ENCODE peak calls at places on chromosomes 16 and 17, in nine cellular contexts. One of them, this sample, is unnamed.

GRCh38 chr17:16470302-16470701 is 21.7 kb downstream of the LRRC75A start:
- DNase-seq in A549: no peak
- DNase-seq in AG04450: no peak
- DNase-seq in ovary: no peak
- DNase-seq in lower leg skin: no peak
- DNase-seq in progenitor cell of endocrine pancreas: no peak
- DNase-seq in HFFc6: no peak
- DNase-seq in fibroblast of villous mesenchyme: no peak
- DNase-seq in HCT116: no peak
- DNase-seq in this sample: no peak

GRCh38 chr16:78900039-78900811 is 700.3 kb downstream of the MAF start:
- DNase-seq in A549: no peak
- DNase-seq in AG04450: no peak
- DNase-seq in ovary: no peak
- DNase-seq in lower leg skin: no peak
- DNase-seq in progenitor cell of endocrine pancreas: no peak
- DNase-seq in HFFc6: no peak
- DNase-seq in fibroblast of villous mesenchyme: peak
- DNase-seq in HCT116: no peak
- DNase-seq in this sample: no peak

GRCh38 chr17:17886253-17886652 is 49.5 kb upstream of the SREBF1 start:
- DNase-seq in A549: no peak
- DNase-seq in AG04450: no peak
- DNase-seq in ovary: no peak
- DNase-seq in lower leg skin: no peak
- DNase-seq in progenitor cell of endocrine pancreas: no peak
- DNase-seq in HFFc6: no peak
- DNase-seq in fibroblast of villous mesenchyme: no peak
- DNase-seq in HCT116: no peak
- DNase-seq in this sample: no peak

GRCh38 chr16:72847187-72848044 is 200.5 kb downstream of the ZFHX3 start:
- DNase-seq in A549: peak
- DNase-seq in AG04450: no peak
- DNase-seq in ovary: peak
- DNase-seq in lower leg skin: peak
- DNase-seq in progenitor cell of endocrine pancreas: no peak
- DNase-seq in HFFc6: peak
- DNase-seq in fibroblast of villous mesenchyme: no peak
- DNase-seq in HCT116: no peak
- DNase-seq in this sample: no peak

GRCh38 chr17:73954981-73955380 is 248.5 kb upstream of the RPL38 start:
- DNase-seq in A549: no peak
- DNase-seq in AG04450: no peak
- DNase-seq in ovary: no peak
- DNase-seq in lower leg skin: peak
- DNase-seq in progenitor cell of endocrine pancreas: no peak
- DNase-seq in HFFc6: no peak
- DNase-seq in fibroblast of villous mesenchyme: no peak
- DNase-seq in HCT116: no peak
- DNase-seq in this sample: no peak

GRCh38 chr17:10631048-10631700 is 25.9 kb downstream of the MYH3 start:
- DNase-seq in A549: peak
- DNase-seq in AG04450: no peak
- DNase-seq in ovary: no peak
- DNase-seq in lower leg skin: no peak
- DNase-seq in progenitor cell of endocrine pancreas: peak
- DNase-seq in HFFc6: peak
- DNase-seq in fibroblast of villous mesenchyme: peak
- DNase-seq in HCT116: no peak
- DNase-seq in this sample: no peak

GRCh38 chr17:82593590-82594087 is 54.6 kb downstream of the WDR45B start:
- DNase-seq in A549: no peak
- DNase-seq in AG04450: no peak
- DNase-seq in ovary: no peak
- DNase-seq in lower leg skin: no peak
- DNase-seq in progenitor cell of endocrine pancreas: no peak
- DNase-seq in HFFc6: no peak
- DNase-seq in fibroblast of villous mesenchyme: peak
- DNase-seq in HCT116: no peak
- DNase-seq in this sample: no peak

GRCh38 chr16:59148756-59149155 is 414.6 kb upstream of the GOT2 start:
- DNase-seq in A549: no peak
- DNase-seq in AG04450: no peak
- DNase-seq in ovary: no peak
- DNase-seq in lower leg skin: no peak
- DNase-seq in progenitor cell of endocrine pancreas: no peak
- DNase-seq in HFFc6: no peak
- DNase-seq in fibroblast of villous mesenchyme: no peak
- DNase-seq in HCT116: no peak
- DNase-seq in this sample: no peak

GRCh38 chr16:54171855-54172537 is 114.6 kb downstream of the IRX3 start:
- DNase-seq in A549: no peak
- DNase-seq in AG04450: peak
- DNase-seq in ovary: no peak
- DNase-seq in lower leg skin: no peak
- DNase-seq in progenitor cell of endocrine pancreas: no peak
- DNase-seq in HFFc6: peak
- DNase-seq in fibroblast of villous mesenchyme: peak
- DNase-seq in HCT116: no peak
- DNase-seq in this sample: no peak

GRCh38 chr17:29622337-29623282 is at the start of gene CORO6:
- DNase-seq in A549: peak
- DNase-seq in AG04450: no peak
- DNase-seq in ovary: peak
- DNase-seq in lower leg skin: no peak
- DNase-seq in progenitor cell of endocrine pancreas: peak
- DNase-seq in HFFc6: peak
- DNase-seq in fibroblast of villous mesenchyme: peak
- DNase-seq in HCT116: no peak
- DNase-seq in this sample: no peak

GRCh38 chr17:20187049-20187448 is 177.9 kb downstream of the SPECC1 start:
- DNase-seq in A549: no peak
- DNase-seq in AG04450: no peak
- DNase-seq in ovary: no peak
- DNase-seq in lower leg skin: no peak
- DNase-seq in progenitor cell of endocrine pancreas: no peak
- DNase-seq in HFFc6: peak
- DNase-seq in fibroblast of villous mesenchyme: no peak
- DNase-seq in HCT116: no peak
- DNase-seq in this sample: no peak

GRCh38 chr17:58309918-58310259 is 18.7 kb downstream of the TSPOAP1 start:
- DNase-seq in A549: no peak
- DNase-seq in AG04450: no peak
- DNase-seq in ovary: no peak
- DNase-seq in lower leg skin: peak
- DNase-seq in progenitor cell of endocrine pancreas: no peak
- DNase-seq in HFFc6: no peak
- DNase-seq in fibroblast of villous mesenchyme: no peak
- DNase-seq in HCT116: no peak
- DNase-seq in this sample: no peak

GRCh38 chr17:81403671-81404534 is 8.6 kb downstream of the BAHCC1 start:
- DNase-seq in A549: no peak
- DNase-seq in AG04450: no peak
- DNase-seq in ovary: no peak
- DNase-seq in lower leg skin: no peak
- DNase-seq in progenitor cell of endocrine pancreas: no peak
- DNase-seq in HFFc6: no peak
- DNase-seq in fibroblast of villous mesenchyme: peak
- DNase-seq in HCT116: no peak
- DNase-seq in this sample: no peak

GRCh38 chr16:16127469-16128116 is 95.7 kb downstream of the ABCC6 start:
- DNase-seq in A549: peak
- DNase-seq in AG04450: peak
- DNase-seq in ovary: peak
- DNase-seq in lower leg skin: peak
- DNase-seq in progenitor cell of endocrine pancreas: peak
- DNase-seq in HFFc6: peak
- DNase-seq in fibroblast of villous mesenchyme: peak
- DNase-seq in HCT116: peak
- DNase-seq in this sample: peak

GRCh38 chr17:80468222-80468621 is 8.2 kb downstream of the NPTX1 start:
- DNase-seq in A549: no peak
- DNase-seq in AG04450: no peak
- DNase-seq in ovary: no peak
- DNase-seq in lower leg skin: no peak
- DNase-seq in progenitor cell of endocrine pancreas: no peak
- DNase-seq in HFFc6: no peak
- DNase-seq in fibroblast of villous mesenchyme: no peak
- DNase-seq in HCT116: no peak
- DNase-seq in this sample: no peak

GRCh38 chr16:85068746-85069145 is 41.2 kb downstream of the KIAA0513 start:
- DNase-seq in A549: no peak
- DNase-seq in AG04450: no peak
- DNase-seq in ovary: no peak
- DNase-seq in lower leg skin: no peak
- DNase-seq in progenitor cell of endocrine pancreas: no peak
- DNase-seq in HFFc6: no peak
- DNase-seq in fibroblast of villous mesenchyme: no peak
- DNase-seq in HCT116: no peak
- DNase-seq in this sample: no peak

GRCh38 chr17:13297198-13297597 is 279.4 kb upstream of the ELAC2 start:
- DNase-seq in A549: no peak
- DNase-seq in AG04450: no peak
- DNase-seq in ovary: no peak
- DNase-seq in lower leg skin: no peak
- DNase-seq in progenitor cell of endocrine pancreas: no peak
- DNase-seq in HFFc6: no peak
- DNase-seq in fibroblast of villous mesenchyme: no peak
- DNase-seq in HCT116: no peak
- DNase-seq in this sample: no peak

GRCh38 chr16:74568961-74569631 is 37.8 kb downstream of the GLG1 start:
- DNase-seq in A549: no peak
- DNase-seq in AG04450: no peak
- DNase-seq in ovary: no peak
- DNase-seq in lower leg skin: no peak
- DNase-seq in progenitor cell of endocrine pancreas: no peak
- DNase-seq in HFFc6: peak
- DNase-seq in fibroblast of villous mesenchyme: peak
- DNase-seq in HCT116: no peak
- DNase-seq in this sample: no peak

DNA sequence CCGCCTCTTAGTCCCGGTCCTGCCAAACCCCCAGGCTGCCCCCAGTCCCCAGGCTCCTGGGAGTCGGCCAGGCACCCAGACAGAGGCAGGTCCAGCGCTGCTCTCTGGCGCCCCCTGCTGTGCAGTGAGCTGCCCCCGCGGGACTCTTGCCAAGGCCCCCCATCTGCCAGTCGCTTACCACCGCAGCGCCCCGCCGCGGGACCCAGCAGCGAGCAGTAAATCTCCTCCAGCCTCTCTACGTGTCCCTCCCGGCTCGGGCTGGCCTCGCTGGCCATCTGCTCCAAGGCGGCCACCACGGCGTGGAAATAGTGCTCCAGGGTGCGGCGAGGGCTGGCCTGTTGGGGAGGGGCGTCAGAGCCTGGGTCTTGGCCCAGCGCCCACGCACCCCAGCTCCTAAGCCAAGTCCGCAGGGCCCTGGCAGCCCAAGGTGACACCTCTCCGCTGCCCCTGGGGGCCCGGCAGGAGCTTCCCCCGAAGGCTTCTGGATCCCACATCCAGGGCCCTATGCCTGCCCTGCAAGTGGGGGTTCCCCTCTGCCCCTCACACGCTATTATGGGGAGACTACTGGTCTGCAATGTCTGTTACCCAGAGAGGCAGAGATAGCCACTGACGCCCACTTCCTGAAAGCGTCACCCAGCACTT is 33.7 kb upstream of the MFSD6L start:
- DNase-seq in A549: no peak
- DNase-seq in AG04450: no peak
- DNase-seq in ovary: no peak
- DNase-seq in lower leg skin: peak
- DNase-seq in progenitor cell of endocrine pancreas: no peak
- DNase-seq in HFFc6: no peak
- DNase-seq in fibroblast of villous mesenchyme: no peak
- DNase-seq in HCT116: peak
- DNase-seq in this sample: no peak
- TF ChIP-seq CTCF in A549: peak
- TF ChIP-seq CTCF in AG04450: peak
- TF ChIP-seq CTCF in ovary: no peak
- TF ChIP-seq CTCF in lower leg skin: no peak
- TF ChIP-seq CTCF in progenitor cell of endocrine pancreas: peak
- TF ChIP-seq CTCF in HFFc6: peak
- TF ChIP-seq CTCF in fibroblast of villous mesenchyme: peak
- TF ChIP-seq CTCF in HCT116: peak
- TF ChIP-seq CTCF in this sample: peak

GRCh38 chr16:61998460-61998859 is 37.8 kb downstream of the CDH8 start:
- DNase-seq in A549: no peak
- DNase-seq in AG04450: no peak
- DNase-seq in ovary: no peak
- DNase-seq in lower leg skin: no peak
- DNase-seq in progenitor cell of endocrine pancreas: no peak
- DNase-seq in HFFc6: no peak
- DNase-seq in fibroblast of villous mesenchyme: no peak
- DNase-seq in HCT116: no peak
- DNase-seq in this sample: no peak
- TF ChIP-seq CTCF in A549: no peak
- TF ChIP-seq CTCF in AG04450: no peak
- TF ChIP-seq CTCF in ovary: no peak
- TF ChIP-seq CTCF in lower leg skin: no peak
- TF ChIP-seq CTCF in progenitor cell of endocrine pancreas: no peak
- TF ChIP-seq CTCF in HFFc6: no peak
- TF ChIP-seq CTCF in fibroblast of villous mesenchyme: no peak
- TF ChIP-seq CTCF in HCT116: no peak
- TF ChIP-seq CTCF in this sample: no peak

GRCh38 chr17:71099003-71099710 is 929.8 kb downstream of the KCNJ2 start:
- DNase-seq in A549: no peak
- DNase-seq in AG04450: no peak
- DNase-seq in ovary: no peak
- DNase-seq in lower leg skin: no peak
- DNase-seq in progenitor cell of endocrine pancreas: no peak
- DNase-seq in HFFc6: no peak
- DNase-seq in fibroblast of villous mesenchyme: no peak
- DNase-seq in HCT116: no peak
- DNase-seq in this sample: no peak

DNA sequence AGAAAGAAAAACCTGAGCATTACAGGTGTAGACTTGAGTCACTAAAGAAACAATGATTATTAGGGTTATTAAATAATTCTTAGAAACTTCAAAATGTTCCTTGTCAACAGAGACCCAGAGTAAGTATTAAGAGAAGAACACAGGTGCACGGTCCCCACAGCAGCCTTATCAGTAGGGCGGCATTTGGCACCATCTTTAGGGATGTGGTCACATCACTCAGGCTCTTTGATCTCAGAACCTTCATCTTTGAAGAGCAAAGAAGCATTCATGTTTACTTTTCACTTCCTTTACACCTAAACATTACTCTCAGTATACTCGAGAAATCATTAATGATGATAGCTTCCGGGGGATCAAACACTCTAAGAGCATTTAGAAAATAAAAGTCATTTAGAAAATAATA is 928.7 kb downstream of the KCNJ2 start:
- DNase-seq in A549: no peak
- DNase-seq in AG04450: no peak
- DNase-seq in ovary: no peak
- DNase-seq in lower leg skin: no peak
- DNase-seq in progenitor cell of endocrine pancreas: no peak
- DNase-seq in HFFc6: no peak
- DNase-seq in fibroblast of villous mesenchyme: no peak
- DNase-seq in HCT116: no peak
- DNase-seq in this sample: no peak
- TF ChIP-seq CTCF in A549: no peak
- TF ChIP-seq CTCF in AG04450: no peak
- TF ChIP-seq CTCF in ovary: no peak
- TF ChIP-seq CTCF in lower leg skin: no peak
- TF ChIP-seq CTCF in progenitor cell of endocrine pancreas: no peak
- TF ChIP-seq CTCF in HFFc6: no peak
- TF ChIP-seq CTCF in fibroblast of villous mesenchyme: no peak
- TF ChIP-seq CTCF in HCT116: no peak
- TF ChIP-seq CTCF in this sample: no peak

GRCh38 chr16:29926675-29927522 is 873 bp upstream of the KCTD13 start:
- DNase-seq in A549: peak
- DNase-seq in AG04450: no peak
- DNase-seq in ovary: no peak
- DNase-seq in lower leg skin: peak
- DNase-seq in progenitor cell of endocrine pancreas: no peak
- DNase-seq in HFFc6: peak
- DNase-seq in fibroblast of villous mesenchyme: peak
- DNase-seq in HCT116: no peak
- DNase-seq in this sample: no peak
- TF ChIP-seq CTCF in A549: no peak
- TF ChIP-seq CTCF in AG04450: no peak
- TF ChIP-seq CTCF in ovary: no peak
- TF ChIP-seq CTCF in lower leg skin: no peak
- TF ChIP-seq CTCF in progenitor cell of endocrine pancreas: no peak
- TF ChIP-seq CTCF in HFFc6: no peak
- TF ChIP-seq CTCF in fibroblast of villous mesenchyme: no peak
- TF ChIP-seq CTCF in HCT116: no peak
- TF ChIP-seq CTCF in this sample: no peak

This sample was measured in HFF-Myc.